ENCODE peak calls at places on chromosomes 3 and 15, in four cellular contexts. T is kidney tubule cell, P is RWPE2, D is substantia nigra. S is an unnamed sample.
A peak's percentile ranks its signal among the peaks of the same experiment; 100 is the strongest.

GRCh38 chr3:127438951-127439350 is 151.1 kb upstream of the PRR20G start:
- DNase-seq in D (no peak), T (no peak), P (no peak), S (no peak)

GRCh38 chr15:76418352-76419140 is 82.0 kb downstream of the ISL2 start:
- DNase-seq in D (no peak), T (no peak), P (no peak), S (no peak)

GRCh38 chr3:56593455-56594158 is 36.6 kb downstream of the CCDC66 start:
- DNase-seq in D (no peak), T (no peak), P (no peak), S (no peak)

GRCh38 chr3:138412821-138413531 is 21.4 kb upstream of the ESYT3 start:
- DNase-seq in D (no peak), T (peak; percentile 78), P (no peak), S (peak; percentile 58)

GRCh38 chr3:67028385-67028784 is 30.3 kb downstream of the KBTBD8 start:
- DNase-seq in P (no peak), D (no peak), T (peak; percentile 28), S (no peak)

GRCh38 chr3:71254658-71255057 is 328.9 kb downstream of the FOXP1 start:
- DNase-seq in T (peak; percentile 23), D (no peak), P (no peak), S (no peak)

GRCh38 chr3:144033235-144033579 is 61.6 kb downstream of the DIPK2A start:
- DNase-seq in P (no peak), T (no peak), D (no peak), S (no peak)

GRCh38 chr15:50109086-50109987 is 9.7 kb downstream of the ATP8B4 start:
- DNase-seq in T (no peak), P (no peak), D (no peak), S (no peak)

GRCh38 chr15:25545017-25545416 is 106.2 kb upstream of the UBE3A start:
- DNase-seq in D (no peak), T (peak; percentile 86), P (no peak), S (no peak)

GRCh38 chr3:186217820-186218164 is 108.9 kb upstream of the ETV5 start:
- DNase-seq in P (no peak), D (no peak), T (peak; percentile 48), S (peak; percentile 40)

GRCh38 chr3:180882115-180882514 is 30.4 kb upstream of the FXR1 start:
- DNase-seq in D (no peak), P (no peak), T (no peak), S (no peak)

GRCh38 chr3:184690236-184690883 is 21.5 kb downstream of the MAGEF1 start:
- DNase-seq in P (no peak), T (no peak), D (no peak), S (no peak)

GRCh38 chr3:172096881-172097420 is 57.6 kb downstream of the FNDC3B start:
- DNase-seq in P (no peak), T (peak; percentile 20), D (no peak), S (peak; percentile 29)

GRCh38 chr15:31217067-31217466 is 109.6 kb upstream of the KLF13 start:
- DNase-seq in D (no peak), P (no peak), T (no peak), S (no peak)

GRCh38 chr3:49470714-49471420 is 800 bp downstream of the DAG1 start:
- DNase-seq in T (peak; percentile 29), D (no peak), P (no peak), S (no peak)

GRCh38 chr3:170524072-170524471 is 61.8 kb downstream of the SLC7A14 start:
- DNase-seq in D (no peak), P (no peak), T (no peak), S (no peak)

GRCh38 chr3:107431048-107431297 is 53.7 kb downstream of the CCDC54 start:
- DNase-seq in P (no peak), T (no peak), D (peak; percentile 71), S (peak; percentile 65)

GRCh38 chr15:52503788-52504496 is 24.7 kb downstream of the MYO5A start:
- DNase-seq in P (no peak), T (no peak), D (no peak), S (no peak)

GRCh38 chr3:114144909-114145688 is 33.8 kb downstream of the DRD3 start:
- DNase-seq in D (no peak), P (no peak), T (peak; percentile 48), S (no peak)

GRCh38 chr3:77038928-77039605 is 832 bp upstream of the ROBO2 start:
- DNase-seq in P (no peak), D (no peak), T (peak; percentile 38), S (peak; percentile 27)

GRCh38 chr3:51622868-51623267 is 48.2 kb upstream of the TEX264 start:
- DNase-seq in P (no peak), D (peak; percentile 9), T (no peak), S (no peak)

GRCh38 chr3:138184994-138185393 is 2.1 kb upstream of the ARMC8 start:
- DNase-seq in D (no peak), P (no peak), T (peak; percentile 50), S (peak; percentile 33)

GRCh38 chr3:58647661-58648141 is 18.9 kb downstream of the FAM3D start:
- DNase-seq in P (no peak), D (no peak), T (peak; percentile 46), S (no peak)

S was measured in Caki2.